ENCODE peak calls at places on chromosomes 2 and 18, in five cellular contexts. C, H, X, V and E are unnamed samples.

GRCh38 chr2:5195636-5196035 is 496.5 kb upstream of the SOX11 start:
- DNase-seq in V (no peak), H (no peak), C (no peak), X (no peak), E (no peak)

GRCh38 chr2:28080911-28081310 is 190.4 kb downstream of the BABAM2 start:
- DNase-seq in X (no peak), C (no peak), V (no peak), H (no peak), E (no peak)

GRCh38 chr2:215399067-215399716 is 36.7 kb downstream of the FN1 start:
- DNase-seq in X (no peak), C (no peak), V (no peak), H (no peak), E (no peak)

GRCh38 chr18:6943143-6943542 is 174.5 kb downstream of the LAMA1 start:
- DNase-seq in V (no peak), X (no peak), C (no peak), H (no peak), E (no peak)

GRCh38 chr2:14942991-14943390 is 310.5 kb downstream of the LRATD1 start:
- DNase-seq in X (no peak), H (no peak), C (no peak), V (no peak), E (no peak)

GRCh38 chr2:133780099-133780996 is 212.1 kb upstream of the NCKAP5 start:
- DNase-seq in V (no peak), C (peak), X (no peak), H (peak), E (no peak)

GRCh38 chr18:58831610-58832009 is 33.1 kb upstream of the ZNF532 start:
- DNase-seq in X (no peak), V (no peak), H (no peak), C (peak), E (no peak)

GRCh38 chr2:174074831-174075230 is 109.7 kb upstream of the SP3 start:
- DNase-seq in X (no peak), H (no peak), V (no peak), C (no peak), E (no peak)

GRCh38 chr2:220489116-220489515 is 861.7 kb downstream of the SLC4A3 start:
- DNase-seq in V (no peak), C (no peak), H (no peak), X (no peak), E (no peak)

GRCh38 chr2:144489315-144489920 is 30.5 kb downstream of the ZEB2 start:
- DNase-seq in H (no peak), V (no peak), C (no peak), X (no peak), E (no peak)

GRCh38 chr18:8794133-8794986 is 89.0 kb downstream of the MTCL1 start:
- DNase-seq in H (no peak), V (no peak), X (no peak), C (no peak), E (no peak)

GRCh38 chr2:85886585-85886984 is 2.2 kb downstream of the ST3GAL5 start:
- DNase-seq in C (peak), H (no peak), V (no peak), X (no peak), E (no peak)

GRCh38 chr2:4882421-4882820 is 809.8 kb upstream of the SOX11 start:
- DNase-seq in V (no peak), H (no peak), C (no peak), X (no peak), E (no peak)

GRCh38 chr2:219650426-219651248 is 23.2 kb downstream of the SLC4A3 start:
- DNase-seq in H (no peak), X (peak), V (no peak), C (no peak), E (no peak)

GRCh38 chr2:29074401-29074800 is at the start of gene PCARE:
- DNase-seq in H (no peak), C (no peak), V (no peak), X (peak), E (no peak)

GRCh38 chr2:169476459-169476858 is 2.8 kb upstream of the BBS5 start:
- DNase-seq in X (no peak), C (no peak), V (no peak), H (no peak), E (no peak)

GRCh38 chr2:53021285-53021684 is 746.3 kb upstream of the CHAC2 start:
- DNase-seq in H (no peak), X (no peak), V (no peak), C (no peak), E (no peak)

GRCh38 chr2:240988146-240988545 is 10.3 kb upstream of the SNED1 start:
- DNase-seq in V (no peak), C (no peak), H (no peak), X (no peak), E (no peak)

GRCh38 chr18:32177530-32177929 is 12.3 kb upstream of the MEP1B start:
- DNase-seq in X (no peak), C (no peak), H (no peak), V (no peak), E (no peak)

GRCh38 chr2:126657146-126657635 is 1.2 kb downstream of the GYPC start:
- DNase-seq in V (peak), X (no peak), H (no peak), C (peak), E (no peak)

GRCh38 chr2:45993476-45993991 is 303.7 kb upstream of the EPAS1 start:
- DNase-seq in H (peak), V (no peak), C (peak), X (peak), E (peak)

GRCh38 chr2:40556298-40556697 is 104.4 kb upstream of the SLC8A1 start:
- DNase-seq in C (no peak), H (no peak), V (no peak), X (no peak), E (no peak)

GRCh38 chr2:212770240-212770639 is 231.6 kb upstream of the ERBB4 start:
- DNase-seq in H (no peak), V (no peak), C (no peak), X (no peak), E (no peak)

GRCh38 chr2:5609191-5609590 is 83.0 kb upstream of the SOX11 start:
- DNase-seq in V (no peak), X (no peak), H (no peak), C (no peak), E (no peak)

GRCh38 chr2:63257473-63257872 is 206.8 kb downstream of the OTX1 start:
- DNase-seq in X (no peak), C (no peak), H (no peak), V (peak), E (no peak)

GRCh38 chr2:235170536-235171510 is 219.0 kb downstream of the SH3BP4 start:
- DNase-seq in X (peak), C (peak), V (no peak), H (no peak), E (no peak)

GRCh38 chr2:6577960-6578359 is 287.7 kb downstream of the CMPK2 start:
- DNase-seq in V (no peak), H (no peak), C (no peak), X (no peak), E (no peak)

GRCh38 chr2:46305767-46306166 is 8.6 kb downstream of the EPAS1 start:
- DNase-seq in X (peak), H (no peak), V (no peak), C (no peak), E (no peak)

GRCh38 chr2:66845307-66845706 is 410.4 kb downstream of the MEIS1 start:
- DNase-seq in C (no peak), H (no peak), X (no peak), V (no peak), E (no peak)

GRCh38 chr2:3200420-3200939 is 177.1 kb downstream of the EIPR1 start:
- DNase-seq in V (no peak), H (no peak), C (no peak), X (no peak), E (no peak)

GRCh38 chr2:169291517-169291916 is 70.8 kb downstream of the LRP2 start:
- DNase-seq in H (no peak), C (no peak), V (no peak), X (no peak), E (no peak)

GRCh38 chr2:170434900-170435640 is 257.1 kb downstream of the MYO3B start:
- DNase-seq in V (no peak), X (no peak), H (no peak), C (no peak), E (no peak)

GRCh38 chr2:19901201-19901457 is 654 bp downstream of the TTC32 start:
- DNase-seq in H (no peak), C (no peak), V (no peak), X (no peak), E (no peak)

GRCh38 chr2:47195149-47195548 is 40.0 kb upstream of the STPG4 start:
- DNase-seq in C (no peak), V (no peak), X (peak), H (no peak), E (no peak)

GRCh38 chr2:163757811-163758210 is 22.0 kb upstream of the FIGN start:
- DNase-seq in H (no peak), X (no peak), V (no peak), C (no peak), E (no peak)